ENCODE peak calls at places on chromosomes 1 and 21, in seven cellular contexts. P is GM12878, U is K562, Q is PC-3, W is fibroblast of lung, R is trophoblast cell, D is neural progenitor cell. X is an unnamed sample.

GRCh38 chr1:165629848-165630628 is 996 bp upstream of the MGST3 start:
- DNase-seq in W (no peak), Q (no peak), R (no peak), P (no peak), D (peak; percentile 67), U (no peak), X (no peak)

GRCh38 chr21:44354775-44355771 is 1.7 kb downstream of the TRPM2 start:
- DNase-seq in Q (no peak), D (no peak), R (no peak), P (peak; percentile 35), W (no peak), U (no peak), X (no peak)

GRCh38 chr1:161119017-161119378 is 1.1 kb downstream of the NIT1 start:
- DNase-seq in P (no peak), W (no peak), U (no peak), D (peak; percentile 22), R (no peak), Q (no peak), X (no peak)

GRCh38 chr1:180249725-180250498 is 19.8 kb downstream of the LHX4 start:
- DNase-seq in W (no peak), D (no peak), U (no peak), P (no peak), Q (no peak), R (no peak), X (no peak)

GRCh38 chr1:41537788-41538351 is 53.4 kb upstream of the EDN2 start:
- DNase-seq in W (peak; percentile 90), D (no peak), Q (peak; percentile 57), P (no peak), R (no peak), U (no peak), X (peak; percentile 93)

GRCh38 chr21:14977814-14978213 is 87.0 kb downstream of the NRIP1 start:
- DNase-seq in P (no peak), R (peak; percentile 28), W (no peak), Q (no peak), D (no peak), U (peak; percentile 9), X (no peak)

GRCh38 chr1:55374801-55375616 is 159.8 kb upstream of the USP24 start:
- DNase-seq in P (no peak), D (no peak), U (no peak), W (no peak), R (peak; percentile 66), Q (peak; percentile 90), X (peak; percentile 37)

GRCh38 chr1:10615336-10615735 is 140.6 kb downstream of the PEX14 start:
- DNase-seq in U (no peak), P (no peak), Q (no peak), W (no peak), R (no peak), D (no peak), X (no peak)

GRCh38 chr1:33268927-33269610 is 12.8 kb downstream of the ZNF362 start:
- DNase-seq in R (no peak), D (no peak), P (no peak), W (no peak), U (no peak), Q (no peak), X (no peak)

GRCh38 chr21:41180752-41181151 is 12.8 kb downstream of the BACE2 start:
- DNase-seq in Q (no peak), R (no peak), U (no peak), P (no peak), D (no peak), W (no peak), X (no peak)

GRCh38 chr1:29991815-29992214 is 731.6 kb downstream of the MATN1 start:
- DNase-seq in W (no peak), U (no peak), Q (no peak), D (no peak), P (no peak), R (no peak), X (no peak)

GRCh38 chr1:247331172-247331525 is 518 bp downstream of the ZNF496 start:
- DNase-seq in P (no peak), Q (peak; percentile 92), D (peak; percentile 88), U (peak; percentile 92), R (peak; percentile 85), W (peak; percentile 63), X (peak; percentile 86)

GRCh38 chr1:26862781-26863676 is at the start of gene SFN:
- DNase-seq in D (peak; percentile 41), Q (peak; percentile 98), W (no peak), P (no peak), R (peak; percentile 81), U (peak; percentile 94), X (no peak)

GRCh38 chr1:1421147-1421906 is at the start of gene ANKRD65:
- DNase-seq in R (no peak), D (peak; percentile 42), U (no peak), W (no peak), Q (no peak), P (no peak), X (no peak)

GRCh38 chr1:214154596-214155261 is 126.2 kb upstream of the SMYD2 start:
- DNase-seq in R (no peak), Q (no peak), P (no peak), U (no peak), D (peak; percentile 72), W (no peak), X (no peak)

GRCh38 chr1:52673513-52673912 is 24.6 kb downstream of the COA7 start:
- DNase-seq in R (no peak), W (no peak), D (no peak), Q (no peak), P (no peak), U (no peak), X (no peak)

GRCh38 chr1:192879416-192879815 is 70.6 kb downstream of the RGS2 start:
- DNase-seq in R (peak; percentile 3), D (peak; percentile 21), W (no peak), U (no peak), Q (no peak), P (no peak), X (peak; percentile 65)

GRCh38 chr21:44021064-44021463 is 9.0 kb downstream of the TRAPPC10 start:
- DNase-seq in W (no peak), P (no peak), Q (no peak), R (no peak), U (no peak), D (no peak), X (no peak)

GRCh38 chr1:182087951-182088350 is 26.4 kb upstream of the ZNF648 start:
- DNase-seq in D (no peak), P (no peak), U (no peak), Q (peak; percentile 48), W (no peak), R (no peak), X (no peak)

GRCh38 chr1:101236546-101237228 is at the start of gene S1PR1:
- DNase-seq in R (no peak), D (peak; percentile 94), W (peak; percentile 73), Q (peak; percentile 37), U (no peak), P (peak; percentile 28), X (peak; percentile 76)

GRCh38 chr1:246795906-246796694 is 71.9 kb downstream of the SCCPDH start:
- DNase-seq in W (no peak), R (no peak), U (no peak), P (no peak), Q (no peak), D (no peak), X (no peak)

DNA sequence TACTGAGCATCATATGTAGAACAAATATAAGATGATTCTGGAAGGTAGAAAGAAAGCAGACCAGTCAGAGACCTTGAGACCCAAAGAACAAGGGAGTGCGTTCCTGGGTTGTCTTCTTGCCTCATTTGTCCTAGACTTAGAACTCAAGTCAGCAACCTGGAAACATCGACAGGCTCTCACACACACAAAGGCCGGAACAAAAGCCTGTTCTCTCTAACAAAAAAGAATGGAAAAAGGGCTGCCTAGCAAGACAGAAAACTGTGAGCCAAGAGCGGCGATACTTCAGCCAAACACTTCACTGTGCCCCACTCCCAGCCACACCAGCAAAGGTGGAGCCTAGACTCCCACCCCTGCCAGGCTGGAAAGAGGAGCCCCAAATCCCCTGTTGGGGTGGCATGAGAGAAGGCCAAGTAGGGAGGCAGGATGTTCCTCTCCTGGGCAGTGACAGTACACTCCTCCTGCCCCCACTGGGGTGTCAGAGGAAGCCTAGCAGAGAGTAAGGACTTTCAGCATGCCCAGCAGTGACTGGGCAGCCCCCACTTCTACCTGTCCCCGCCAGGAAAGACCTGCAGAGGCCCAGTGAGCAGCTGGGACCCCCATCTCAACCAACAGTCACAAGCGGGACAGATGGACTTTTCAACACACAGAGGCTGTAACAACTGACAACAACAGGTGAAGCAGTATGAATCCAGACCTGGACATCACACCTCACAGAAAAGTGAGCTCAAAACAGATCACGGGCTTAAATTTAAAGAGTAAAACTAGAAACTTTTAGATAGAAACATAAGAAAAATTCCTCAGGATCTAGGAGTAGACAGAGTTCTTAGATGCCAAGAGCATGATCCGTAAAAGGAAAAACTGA is 33.0 kb downstream of the MRAP start:
- DNase-seq in W (no peak), Q (no peak), U (no peak), R (no peak), D (peak; percentile 76), P (no peak), X (no peak)
- H3K36me3 ChIP-seq in W (peaks cover 20% of the 10 kb centered on the region), Q (peaks cover 80% of the 10 kb centered on the region), U (peaks cover 99% of the 10 kb centered on the region), R (peaks cover 37% of the 10 kb centered on the region), D (peaks cover 18% of the 10 kb centered on the region), P (peaks cover 30% of the 10 kb centered on the region), X (peaks cover 40% of the 10 kb centered on the region)

GRCh38 chr1:245153081-245153644 is 1.6 kb upstream of the KIF26B start:
- DNase-seq in P (no peak), W (peak; percentile 79), D (peak; percentile 88), Q (peak; percentile 82), R (peak; percentile 60), U (peak; percentile 72), X (peak; percentile 77)
- H3K9ac ChIP-seq in P (peak overlapping the region; percentile 32), W (no peak overlapping the region), D (no peak overlapping the region), Q (no peak overlapping the region), R (peak overlapping the region; percentile 38), U (no peak overlapping the region), X (peak overlapping the region; percentile 59)

DNA sequence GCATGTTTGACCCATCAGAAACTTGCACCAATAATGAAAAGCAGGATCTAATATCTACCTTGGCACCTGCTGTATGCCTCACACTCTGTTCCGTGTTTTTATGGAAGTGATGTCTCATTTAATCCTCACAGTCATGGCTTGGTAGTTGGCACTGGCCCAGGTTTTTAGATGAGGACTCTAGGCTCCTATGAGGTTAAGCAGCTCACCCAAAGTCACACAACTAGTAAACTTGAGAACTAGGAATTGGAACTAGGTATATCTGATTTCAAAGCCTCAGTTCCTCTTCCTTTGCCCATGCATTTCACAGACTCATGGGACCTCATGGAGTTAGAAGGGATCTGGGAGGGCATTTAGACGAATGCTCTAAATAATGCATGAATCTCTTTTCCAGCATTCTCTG is 21.3 kb upstream of the TARBP1 start:
- DNase-seq in U (no peak), R (no peak), W (peak; percentile 25), P (no peak), Q (peak; percentile 54), D (no peak), X (no peak)
- H3K4me2 ChIP-seq in U (no peak overlapping the region), R (no peak overlapping the region), W (peak overlapping the region; percentile 89), P (peak overlapping the region; percentile 64), Q (peak overlapping the region; percentile 78), D (no peak overlapping the region), X (no peak overlapping the region)

GRCh38 chr1:75792091-75792490 is 4.6 kb upstream of the MSH4 start:
- DNase-seq in U (no peak), R (no peak), Q (no peak), D (no peak), W (no peak), P (no peak), X (no peak)
- H3K36me3 ChIP-seq in U (peaks cover 93% of the 10 kb centered on the region), R (peaks cover 36% of the 10 kb centered on the region), Q (peaks cover 85% of the 10 kb centered on the region), D (peaks cover 36% of the 10 kb centered on the region), W (peaks cover 12% of the 10 kb centered on the region), P (peaks cover 7% of the 10 kb centered on the region), X (peaks cover 25% of the 10 kb centered on the region)

DNA sequence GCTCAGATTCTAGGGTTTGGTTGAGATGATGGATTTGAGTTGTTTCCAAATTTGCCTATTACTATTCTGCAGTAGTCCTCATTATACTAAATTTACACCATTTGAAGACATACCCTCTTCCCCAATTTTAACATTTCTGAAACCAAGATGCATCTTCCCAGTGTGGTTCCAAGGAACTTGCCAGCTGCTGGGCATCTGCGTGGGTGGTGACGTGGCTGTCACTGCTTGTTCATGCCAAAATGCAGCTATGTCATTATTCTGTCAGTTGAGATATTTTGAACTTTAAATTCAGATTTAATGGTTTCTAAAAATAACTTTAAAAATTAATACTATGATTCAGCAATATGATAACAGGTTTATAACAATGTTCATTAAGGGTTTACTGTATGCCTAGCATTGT is 1.2 kb downstream of the ZFP69 start:
- DNase-seq in W (no peak), Q (no peak), D (no peak), P (no peak), U (no peak), R (no peak), X (no peak)
- H3K9ac ChIP-seq in W (no peak overlapping the region), Q (no peak overlapping the region), D (no peak overlapping the region), P (no peak overlapping the region), U (peak overlapping the region; percentile 65), R (no peak overlapping the region), X (peak overlapping the region; percentile 85)

X was measured in mesenchymal stem cell.